ENCODE peak calls at places on chromosomes 5 and 9, in six cellular contexts. G is NCI-H187, Z is pons, D is uterus, M is AG10803, N is NCI-H1417. T is an unnamed sample.
A peak's percentile ranks its signal among the peaks of the same experiment; 100 is the strongest.

GRCh38 chr9:16505159-16505558 is 365.3 kb downstream of the BNC2 start:
- DNase-seq in G (no peak), Z (no peak), D (no peak), M (peak; percentile 50), N (no peak), T (no peak)

GRCh38 chr9:18611946-18612345 is 138.0 kb downstream of the ADAMTSL1 start:
- DNase-seq in G (no peak), Z (no peak), D (no peak), M (no peak), N (peak; percentile 90), T (no peak)

GRCh38 chr5:174895360-174895759 is 171.0 kb downstream of the MSX2 start:
- DNase-seq in G (no peak), Z (no peak), D (no peak), M (no peak), N (no peak), T (no peak)

GRCh38 chr5:40021007-40021406 is 596.2 kb upstream of the DAB2 start:
- DNase-seq in G (no peak), Z (no peak), D (no peak), M (no peak), N (no peak), T (no peak)

GRCh38 chr9:122991370-122991830 is 42.1 kb upstream of the GPR21 start:
- DNase-seq in G (no peak), Z (peak; percentile 59), D (peak; percentile 33), M (peak; percentile 93), N (peak; percentile 47), T (no peak)

GRCh38 chr9:130837002-130837511 is 2.0 kb downstream of the ABL1 start:
- DNase-seq in G (no peak), Z (peak; percentile 95), D (no peak), M (peak; percentile 93), N (no peak), T (no peak)

GRCh38 chr9:121399883-121400607 is 30.0 kb upstream of the STOM start:
- DNase-seq in G (no peak), Z (peak; percentile 85), D (no peak), M (peak; percentile 83), N (peak; percentile 89), T (no peak)

GRCh38 chr9:116008278-116008677 is 145.3 kb upstream of the PAPPA start:
- DNase-seq in G (no peak), Z (no peak), D (no peak), M (no peak), N (no peak), T (peak; percentile 1)

GRCh38 chr9:88173378-88173999 is 35.2 kb upstream of the SPATA31C2 start:
- DNase-seq in G (no peak), Z (peak; percentile 53), D (no peak), M (peak; percentile 80), N (peak; percentile 49), T (peak; percentile 16)

GRCh38 chr9:34139477-34140146 is 13.1 kb upstream of the DCAF12 start:
- DNase-seq in G (no peak), Z (peak; percentile 66), D (no peak), M (peak; percentile 89), N (no peak), T (no peak)

GRCh38 chr9:136385015-136385414 is 11.5 kb upstream of the CARD9 start:
- DNase-seq in G (no peak), Z (no peak), D (no peak), M (no peak), N (no peak), T (no peak)

GRCh38 chr5:39570418-39571027 is 145.7 kb upstream of the DAB2 start:
- DNase-seq in G (no peak), Z (peak; percentile 65), D (no peak), M (peak; percentile 62), N (peak; percentile 38), T (no peak)

GRCh38 chr5:14268738-14269137 is 125.6 kb downstream of the TRIO start:
- DNase-seq in G (no peak), Z (peak; percentile 62), D (no peak), M (peak; percentile 47), N (no peak), T (no peak)

GRCh38 chr5:57586649-57587048 is 104.0 kb upstream of the ACTBL2 start:
- DNase-seq in G (no peak), Z (no peak), D (no peak), M (no peak), N (no peak), T (no peak)

GRCh38 chr5:178859625-178860521 is at the start of gene ZNF354B:
- DNase-seq in G (peak; percentile 21), Z (peak; percentile 96), D (peak; percentile 88), M (peak; percentile 91), N (peak; percentile 89), T (peak; percentile 89)

GRCh38 chr5:35404701-35405100 is 174.4 kb upstream of the PRLR start:
- DNase-seq in G (no peak), Z (no peak), D (no peak), M (no peak), N (no peak), T (no peak)

GRCh38 chr5:135337064-135337463 is 62.0 kb downstream of the MACROH2A1 start:
- DNase-seq in G (no peak), Z (peak; percentile 20), D (no peak), M (no peak), N (no peak), T (no peak)

GRCh38 chr9:127035423-127035822 is 87.0 kb downstream of the ANGPTL2 start:
- DNase-seq in G (no peak), Z (no peak), D (peak; percentile 46), M (peak; percentile 70), N (no peak), T (no peak)

GRCh38 chr5:11941566-11941965 is 37.3 kb upstream of the CTNND2 start:
- DNase-seq in G (no peak), Z (no peak), D (no peak), M (no peak), N (no peak), T (no peak)

GRCh38 chr9:112366591-112366990 is 13.3 kb upstream of the HSDL2 start:
- DNase-seq in G (no peak), Z (no peak), D (no peak), M (no peak), N (no peak), T (no peak)

GRCh38 chr5:175596818-175597217 is 61.1 kb upstream of the HRH2 start:
- DNase-seq in G (no peak), Z (no peak), D (no peak), M (no peak), N (no peak), T (no peak)

GRCh38 chr5:132272341-132273210 is 15.1 kb downstream of the PDLIM4 start:
- DNase-seq in G (peak; percentile 32), Z (no peak), D (peak; percentile 67), M (peak; percentile 38), N (peak; percentile 58), T (no peak)

GRCh38 chr5:97624861-97625260 is 441.8 kb upstream of the RIOK2 start:
- DNase-seq in G (no peak), Z (no peak), D (no peak), M (no peak), N (no peak), T (no peak)

GRCh38 chr5:88602584-88602983 is 280.4 kb downstream of the MEF2C start:
- DNase-seq in G (no peak), Z (no peak), D (no peak), M (no peak), N (no peak), T (peak; percentile 27)

GRCh38 chr5:170095687-170096086 is 10.0 kb upstream of the FOXI1 start:
- DNase-seq in G (no peak), Z (no peak), D (no peak), M (peak; percentile 10), N (no peak), T (no peak)

GRCh38 chr5:113562828-113563400 is 49.4 kb downstream of the YTHDC2 start:
- DNase-seq in G (no peak), Z (peak; percentile 79), D (no peak), M (no peak), N (no peak), T (no peak)

GRCh38 chr9:136054146-136054545 is 40.9 kb downstream of the NACC2 start:
- DNase-seq in G (no peak), Z (no peak), D (no peak), M (no peak), N (no peak), T (no peak)